ENCODE peak calls at places on chromosomes 5 and 9, in seven cellular contexts. R, K, E, S, W, G and P are unnamed samples.

GRCh38 chr5:109016300-109016699 is 268.6 kb downstream of the FER start:
- DNase-seq in R (no peak), K (no peak), E (no peak), S (no peak), W (peak), G (no peak), P (no peak)

GRCh38 chr5:169923988-169924387 is 56.3 kb downstream of the INSYN2B start:
- DNase-seq in R (no peak), K (no peak), E (no peak), S (no peak), W (no peak), G (no peak), P (no peak)

GRCh38 chr9:93898502-93899426 is 56.4 kb downstream of the BARX1 start:
- DNase-seq in R (no peak), K (peak), E (no peak), S (no peak), W (no peak), G (no peak), P (no peak)

GRCh38 chr9:16145196-16145950 is 592.5 kb downstream of the CCDC171 start:
- DNase-seq in R (no peak), K (no peak), E (no peak), S (no peak), W (no peak), G (no peak), P (no peak)

GRCh38 chr9:119349548-119349947 is 19.7 kb downstream of the BRINP1 start:
- DNase-seq in R (no peak), K (no peak), E (no peak), S (no peak), W (no peak), G (no peak), P (no peak)

GRCh38 chr5:124909734-124910133 is 163.3 kb upstream of the ZNF608 start:
- DNase-seq in R (no peak), K (no peak), E (no peak), S (no peak), W (no peak), G (no peak), P (no peak)

GRCh38 chr5:62720036-62720441 is 141.4 kb downstream of the LRRC70 start:
- DNase-seq in R (no peak), K (no peak), E (no peak), S (no peak), W (peak), G (peak), P (no peak)

GRCh38 chr9:108363321-108363720 is 492.5 kb downstream of the ACTL7B start:
- DNase-seq in R (no peak), K (no peak), E (no peak), S (no peak), W (no peak), G (no peak), P (peak)

GRCh38 chr5:863244-863805 is 12.5 kb upstream of the ZDHHC11 start:
- DNase-seq in R (no peak), K (no peak), E (no peak), S (no peak), W (no peak), G (no peak), P (no peak)

GRCh38 chr5:60402161-60402785 is 297.7 kb downstream of the DEPDC1B start:
- DNase-seq in R (no peak), K (no peak), E (no peak), S (no peak), W (no peak), G (no peak), P (no peak)

GRCh38 chr5:72307968-72308852 is 11.8 kb downstream of the MRPS27 start:
- DNase-seq in R (peak), K (peak), E (peak), S (peak), W (peak), G (peak), P (peak)

GRCh38 chr5:173618927-173619519 is 2.6 kb upstream of the BOD1 start:
- DNase-seq in R (no peak), K (no peak), E (peak), S (peak), W (peak), G (peak), P (no peak)

GRCh38 chr9:112548836-112549235 is 62.2 kb downstream of the KIAA1958 start:
- DNase-seq in R (no peak), K (no peak), E (no peak), S (no peak), W (peak), G (no peak), P (no peak)

GRCh38 chr5:149154629-149155028 is 13.3 kb downstream of the ABLIM3 start:
- DNase-seq in R (no peak), K (no peak), E (no peak), S (no peak), W (no peak), G (no peak), P (no peak)

GRCh38 chr5:122091942-122092600 is 14.0 kb upstream of the LOX start:
- DNase-seq in R (no peak), K (no peak), E (no peak), S (no peak), W (peak), G (no peak), P (no peak)

GRCh38 chr5:159913048-159913447 is 3.2 kb upstream of the ADRA1B start:
- DNase-seq in R (no peak), K (no peak), E (no peak), S (no peak), W (peak), G (no peak), P (peak)